ENCODE peak calls at places on chromosomes 11 and 22, in seven cellular contexts. Z is mucosa of descending colon; H is GM23338; E is anterior cingulate cortex; W is activated gamma-delta T cell treated with Interleukin-2 at 50 U/mL for 16 hours; U is T-cell; P is stimulated activated effector memory CD8-positive, alpha-beta T cell treated with anti-CD3 and anti-CD28 coated beads, Interleukin-12 subunit alpha, Interleukin-12 subunit beta, amount 100 ng/mL, for 72 hours. K is an unnamed sample.

GRCh38 chr11:100105605-100106358 is 581.3 kb upstream of the ARHGAP42 start:
- DNase-seq in Z (no peak), H (no peak), E (no peak), W (no peak), U (no peak), P (no peak), K (no peak)

GRCh38 chr11:110798231-110798630 is 86.0 kb upstream of the ARHGAP20 start:
- DNase-seq in Z (no peak), H (no peak), E (no peak), W (no peak), U (no peak), P (no peak), K (no peak)

GRCh38 chr11:64060861-64061444 is 25.2 kb downstream of the FLRT1 start:
- DNase-seq in Z (no peak), H (peak), E (peak), W (peak), U (peak), P (peak), K (no peak)

GRCh38 chr22:23065495-23066122 is 4.7 kb upstream of the GNAZ start:
- DNase-seq in Z (no peak), H (no peak), E (no peak), W (no peak), U (no peak), P (no peak), K (no peak)

GRCh38 chr11:124724854-124725718 is 14.7 kb upstream of the NRGN start:
- DNase-seq in Z (no peak), H (no peak), E (no peak), W (no peak), U (no peak), P (no peak), K (no peak)

GRCh38 chr22:38733329-38734202 is 22.2 kb downstream of the SUN2 start:
- DNase-seq in Z (peak), H (peak), E (peak), W (peak), U (peak), P (no peak), K (peak)

GRCh38 chr22:41052661-41053490 is 39.5 kb upstream of the EP300 start:
- DNase-seq in Z (no peak), H (no peak), E (no peak), W (no peak), U (no peak), P (no peak), K (no peak)

GRCh38 chr22:43994006-43994405 is 30.1 kb upstream of the PARVB start:
- DNase-seq in Z (no peak), H (no peak), E (no peak), W (no peak), U (no peak), P (no peak), K (no peak)

GRCh38 chr11:94938399-94939055 is 34.8 kb downstream of the CWC15 start:
- DNase-seq in Z (no peak), H (no peak), E (no peak), W (no peak), U (no peak), P (no peak), K (no peak)

GRCh38 chr22:50581950-50582561 is 593 bp downstream of the CHKB start:
- DNase-seq in Z (no peak), H (no peak), E (no peak), W (peak), U (peak), P (no peak), K (no peak)

GRCh38 chr11:14894657-14895598 is 2.9 kb upstream of the CYP2R1 start:
- DNase-seq in Z (peak), H (no peak), E (no peak), W (no peak), U (no peak), P (peak), K (no peak)

GRCh38 chr11:72637198-72637597 is 37.0 kb downstream of the PDE2A start:
- DNase-seq in Z (no peak), H (no peak), E (no peak), W (no peak), U (no peak), P (no peak), K (no peak)

GRCh38 chr11:61004037-61004641 is 32.7 kb downstream of the CD6 start:
- DNase-seq in Z (no peak), H (no peak), E (no peak), W (no peak), U (no peak), P (no peak), K (no peak)

GRCh38 chr11:128856241-128856640 is 10.9 kb downstream of the KCNJ1 start:
- DNase-seq in Z (no peak), H (no peak), E (no peak), W (no peak), U (no peak), P (no peak), K (no peak)

GRCh38 chr22:21941921-21942320 is 10.7 kb downstream of the PPM1F start:
- DNase-seq in Z (no peak), H (no peak), E (no peak), W (no peak), U (no peak), P (no peak), K (no peak)

GRCh38 chr11:35045219-35045819 is 93.7 kb upstream of the CD44 start:
- DNase-seq in Z (no peak), H (no peak), E (no peak), W (peak), U (peak), P (peak), K (no peak)

GRCh38 chr11:61761440-61762163 is 9.2 kb downstream of the MYRF start:
- DNase-seq in Z (no peak), H (no peak), E (no peak), W (no peak), U (no peak), P (no peak), K (no peak)

GRCh38 chr22:49921508-49922278 is 3.3 kb downstream of the CRELD2 start:
- DNase-seq in Z (peak), H (no peak), E (no peak), W (no peak), U (no peak), P (no peak), K (no peak)

GRCh38 chr11:93513763-93514162 is 29.4 kb downstream of the SMCO4 start:
- DNase-seq in Z (no peak), H (no peak), E (no peak), W (no peak), U (no peak), P (no peak), K (no peak)

GRCh38 chr11:9574806-9575530 is 1.5 kb downstream of the WEE1 start:
- DNase-seq in Z (peak), H (peak), E (no peak), W (no peak), U (peak), P (peak), K (no peak)

GRCh38 chr11:19587979-19588378 is 124.7 kb upstream of the NAV2 start:
- DNase-seq in Z (no peak), H (no peak), E (no peak), W (no peak), U (no peak), P (no peak), K (no peak)

GRCh38 chr11:26188559-26188958 is 143.4 kb upstream of the ANO3 start:
- DNase-seq in Z (no peak), H (no peak), E (no peak), W (no peak), U (no peak), P (no peak), K (no peak)

GRCh38 chr22:48352086-48352911 is 1475.4 kb downstream of the BRD1 start:
- DNase-seq in Z (no peak), H (no peak), E (no peak), W (no peak), U (no peak), P (no peak), K (no peak)

GRCh38 chr22:40635008-40635939 is 1.2 kb downstream of the MRTFA start:
- DNase-seq in Z (no peak), H (peak), E (no peak), W (no peak), U (no peak), P (no peak), K (no peak)